ENCODE peak calls at places on chromosomes 1 and 21, in six cellular contexts. M is brain microvascular endothelial cell, B is GM06990, H is astrocyte of the cerebellum, T is A549, G is SK-N-SH. Q is an unnamed sample.

GRCh38 chr1:230922620-230923019 is 54.3 kb upstream of the C1orf198 start:
- DNase-seq in B (no peak), G (no peak), T (no peak), H (no peak), M (no peak), Q (no peak)

GRCh38 chr1:201585099-201585498 is 46.2 kb downstream of the NAV1 start:
- DNase-seq in G (no peak), B (no peak), H (no peak), M (peak), T (no peak), Q (no peak)

GRCh38 chr1:161439280-161440232 is 65.7 kb upstream of the FCGR2A start:
- DNase-seq in T (peak), M (peak), G (peak), B (peak), H (no peak), Q (no peak)

GRCh38 chr1:60151311-60151710 is 77.7 kb upstream of the C1orf87 start:
- DNase-seq in T (no peak), G (no peak), H (no peak), M (no peak), B (no peak), Q (no peak)

GRCh38 chr1:33383974-33384767 is 46.7 kb downstream of the PHC2 start:
- DNase-seq in G (no peak), T (no peak), H (peak), M (peak), B (no peak), Q (no peak)

GRCh38 chr1:42551150-42551549 is 88.1 kb downstream of the CCDC30 start:
- DNase-seq in G (no peak), T (no peak), M (no peak), B (no peak), H (no peak), Q (no peak)

GRCh38 chr1:1080122-1080753 is 6.1 kb upstream of the RNF223 start:
- DNase-seq in G (peak), M (no peak), H (no peak), B (peak), T (peak), Q (no peak)

GRCh38 chr1:196366817-196367495 is 241.3 kb downstream of the KCNT2 start:
- DNase-seq in G (no peak), H (no peak), T (no peak), M (no peak), B (no peak), Q (no peak)

GRCh38 chr21:34614443-34614692 is 545 bp downstream of the RCAN1 start:
- DNase-seq in H (no peak), G (no peak), B (peak), M (no peak), T (no peak), Q (no peak)

GRCh38 chr1:85259866-85260345 is 444 bp upstream of the C1orf52 start:
- DNase-seq in G (no peak), M (peak), H (no peak), T (no peak), B (no peak), Q (no peak)

GRCh38 chr1:217469983-217470382 is 160.9 kb downstream of the GPATCH2 start:
- DNase-seq in M (no peak), H (no peak), T (no peak), B (no peak), G (peak), Q (no peak)

GRCh38 chr1:117017062-117017461 is 15.5 kb downstream of the CD101 start:
- DNase-seq in M (no peak), G (no peak), B (no peak), T (no peak), H (no peak), Q (no peak)

GRCh38 chr21:45590246-45590725 is 48.0 kb upstream of the SLC19A1 start:
- DNase-seq in B (peak), M (no peak), H (no peak), T (peak), G (peak), Q (no peak)

GRCh38 chr1:186424539-186424938 is 36.4 kb downstream of the PDC start:
- DNase-seq in T (no peak), G (no peak), M (peak), H (no peak), B (no peak), Q (no peak)

GRCh38 chr1:116205941-116206679 is 94.9 kb downstream of the MAB21L3 start:
- DNase-seq in H (no peak), M (no peak), B (no peak), G (no peak), T (no peak), Q (no peak)

DNA sequence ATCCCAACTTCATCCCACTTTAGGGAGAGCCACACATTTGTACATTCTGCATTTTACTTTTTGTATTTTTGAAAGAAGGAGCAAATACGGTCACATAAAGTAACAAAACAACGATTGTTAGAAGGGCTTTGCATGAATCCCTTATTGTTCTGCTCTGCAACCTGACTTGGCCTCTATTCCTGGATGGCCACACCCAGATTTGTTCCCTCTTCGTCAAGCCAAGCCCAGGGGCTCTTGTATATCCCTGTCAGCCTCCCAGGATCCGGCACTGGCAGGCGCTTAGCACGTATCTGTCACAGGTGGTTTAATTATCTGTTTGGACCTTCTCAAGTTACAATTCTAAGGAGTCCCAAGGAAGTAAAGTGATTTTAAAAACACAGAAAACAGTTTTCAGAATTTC is 28.0 kb downstream of the CRYAA start:
- DNase-seq in B (no peak), H (no peak), G (no peak), M (no peak), T (no peak), Q (no peak)
- H3K4me3 ChIP-seq in B (no peak), H (no peak), G (no peak), M (no peak), T (no peak), Q (no peak)

GRCh38 chr1:11748294-11749202 is 12.6 kb downstream of the AGTRAP start:
- DNase-seq in G (no peak), M (no peak), B (no peak), H (no peak), T (no peak), Q (no peak)

GRCh38 chr1:11746795-11747487 is 11.0 kb downstream of the AGTRAP start:
- DNase-seq in G (no peak), H (no peak), M (no peak), B (no peak), T (no peak), Q (no peak)

GRCh38 chr1:11751087-11751486 is 10.9 kb upstream of the C1orf167 start:
- DNase-seq in T (no peak), M (no peak), H (no peak), B (no peak), G (no peak), Q (no peak)

GRCh38 chr1:11749996-11750395 is 12.0 kb upstream of the C1orf167 start:
- DNase-seq in B (no peak), T (no peak), G (no peak), M (no peak), H (no peak), Q (no peak)

GRCh38 chr1:11749203-11749689 is 12.7 kb upstream of the C1orf167 start:
- DNase-seq in H (no peak), M (no peak), B (peak), G (peak), T (peak), Q (no peak)
- TF ChIP-seq CTCF in H (peak), M (peak), B (peak), G (peak), T (peak), Q (peak)

GRCh38 chr1:22051607-22052114 is 848 bp upstream of the CDC42 start:
- DNase-seq in H (no peak), M (no peak), T (no peak), B (no peak), G (no peak), Q (no peak)
- H3K4me3 ChIP-seq in H (no peak), M (no peak), T (peak), B (no peak), G (no peak), Q (no peak)

DNA sequence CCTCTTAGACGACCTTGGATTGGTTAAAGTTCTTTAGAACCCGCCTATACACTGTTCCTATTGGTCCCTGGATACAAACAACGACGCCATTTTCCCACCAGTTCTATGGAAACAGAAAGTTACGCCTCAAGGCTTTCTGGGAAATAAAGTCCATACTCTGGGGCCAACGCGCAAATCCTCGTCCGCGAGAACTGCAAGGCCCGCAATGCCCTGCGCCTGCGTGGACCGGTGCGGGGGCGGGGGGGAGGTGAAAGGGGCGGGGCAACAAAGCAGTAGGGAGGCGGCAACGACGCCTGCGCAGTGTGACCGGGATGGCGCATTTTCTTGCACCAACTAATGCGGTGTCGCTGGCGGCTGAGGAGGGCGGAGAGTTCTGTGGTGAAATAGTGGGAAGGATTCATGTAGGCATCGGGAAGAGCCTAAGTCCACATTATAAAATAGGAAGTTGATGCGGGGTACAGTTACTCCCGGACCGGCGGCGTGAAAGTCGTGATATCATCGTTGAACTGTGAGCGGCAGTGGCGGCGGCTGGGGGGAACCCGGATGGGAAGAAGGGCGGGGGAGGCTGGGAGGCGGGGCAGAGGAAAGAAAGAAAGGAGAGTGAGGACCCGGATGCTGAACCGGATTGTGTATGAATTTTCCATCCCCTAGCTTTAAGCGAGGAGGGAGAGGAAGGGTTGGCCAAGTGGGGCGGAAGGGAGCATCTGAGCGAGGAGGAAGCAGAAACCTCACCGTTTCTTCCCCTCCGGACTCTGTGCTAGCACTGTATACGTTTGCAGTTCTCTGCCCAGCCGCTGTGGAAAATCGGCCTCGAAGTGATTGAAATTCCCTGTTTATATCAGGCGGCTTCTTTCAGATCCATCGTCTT is at the start of gene GGPS1:
- DNase-seq in H (peak), T (peak), B (peak), G (peak), M (peak), Q (peak)
- TF ChIP-seq CTCF in H (no peak), T (peak), B (no peak), G (no peak), M (peak), Q (no peak)

GRCh38 chr1:77846966-77847365 is 41.5 kb upstream of the NEXN start:
- DNase-seq in H (no peak), T (no peak), M (no peak), B (no peak), G (no peak), Q (no peak)

GRCh38 chr1:77847621-77848080 is 40.8 kb upstream of the NEXN start:
- DNase-seq in H (no peak), B (no peak), M (no peak), T (no peak), G (no peak), Q (no peak)

DNA sequence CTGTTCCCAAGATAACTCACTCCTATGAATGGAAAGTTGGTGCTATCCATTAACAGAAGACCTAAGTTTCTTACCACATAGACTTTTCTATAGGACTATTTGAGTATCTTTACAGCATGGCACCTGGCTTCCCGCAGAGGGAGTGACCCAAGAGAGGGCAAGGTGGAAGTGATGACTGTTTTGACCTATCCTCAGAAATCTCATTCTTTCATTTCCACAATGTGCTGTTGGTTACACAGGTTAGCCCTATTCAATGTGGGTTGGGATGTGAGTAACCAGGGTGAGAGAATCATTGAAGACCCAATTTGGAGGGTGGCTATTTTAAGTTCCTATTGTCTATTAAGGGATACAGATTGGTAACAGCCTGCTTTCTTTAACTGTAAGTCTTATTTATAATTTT is 38.3 kb upstream of the NEXN start:
- DNase-seq in B (no peak), T (no peak), M (no peak), H (no peak), G (no peak), Q (no peak)
- H3K4me3 ChIP-seq in B (no peak), T (no peak), M (no peak), H (no peak), G (no peak), Q (no peak)

Q was measured in epithelial cell of proximal tubule.